ENCODE peak calls at places on chromosomes 16 and 17, in six cellular contexts. One of them, this sample, is unnamed.
A peak's percentile ranks its signal among the peaks of the same experiment; 100 is the strongest.

GRCh38 chr16:30369938-30370443 is 303 bp downstream of the TBC1D10B start:
- DNase-seq in H7: no peak
- DNase-seq in lower leg skin: no peak
- DNase-seq in cardiac muscle cell: no peak
- DNase-seq in non-pigmented ciliary epithelial cell: no peak
- DNase-seq in GM06990: no peak
- DNase-seq in this sample: no peak

GRCh38 chr17:74192950-74193781 is 10.3 kb upstream of the RPL38 start:
- DNase-seq in H7: peak; percentile 24
- DNase-seq in GM06990: no peak
- DNase-seq in non-pigmented ciliary epithelial cell: no peak
- DNase-seq in lower leg skin: peak; percentile 73
- DNase-seq in cardiac muscle cell: no peak
- DNase-seq in this sample: no peak

GRCh38 chr16:19706846-19707245 is 11.2 kb downstream of the KNOP1 start:
- DNase-seq in GM06990: no peak
- DNase-seq in H7: no peak
- DNase-seq in non-pigmented ciliary epithelial cell: no peak
- DNase-seq in cardiac muscle cell: no peak
- DNase-seq in lower leg skin: no peak
- DNase-seq in this sample: no peak

GRCh38 chr16:30957456-30958163 is at the start of gene SETD1A:
- DNase-seq in lower leg skin: peak; percentile 96
- DNase-seq in H7: peak; percentile 98
- DNase-seq in cardiac muscle cell: peak; percentile 99
- DNase-seq in GM06990: peak; percentile 96
- DNase-seq in non-pigmented ciliary epithelial cell: peak; percentile 80
- DNase-seq in this sample: peak; percentile 90

GRCh38 chr17:12545877-12546513 is 119.7 kb upstream of the MYOCD start:
- DNase-seq in GM06990: peak; percentile 9
- DNase-seq in cardiac muscle cell: peak; percentile 71
- DNase-seq in H7: peak; percentile 67
- DNase-seq in lower leg skin: no peak
- DNase-seq in non-pigmented ciliary epithelial cell: peak; percentile 9
- DNase-seq in this sample: peak; percentile 38

GRCh38 chr16:73093146-73094144 is 45.5 kb upstream of the ZFHX3 start:
- DNase-seq in cardiac muscle cell: peak; percentile 54
- DNase-seq in H7: no peak
- DNase-seq in lower leg skin: no peak
- DNase-seq in GM06990: no peak
- DNase-seq in non-pigmented ciliary epithelial cell: no peak
- DNase-seq in this sample: no peak

GRCh38 chr16:53484542-53484941 is 18.5 kb downstream of the AKTIP start:
- DNase-seq in cardiac muscle cell: no peak
- DNase-seq in H7: no peak
- DNase-seq in non-pigmented ciliary epithelial cell: no peak
- DNase-seq in GM06990: no peak
- DNase-seq in lower leg skin: no peak
- DNase-seq in this sample: no peak

GRCh38 chr17:601462-602303 is 113.0 kb downstream of the VPS53 start:
- DNase-seq in non-pigmented ciliary epithelial cell: peak; percentile 63
- DNase-seq in H7: no peak
- DNase-seq in cardiac muscle cell: peak; percentile 91
- DNase-seq in lower leg skin: peak; percentile 24
- DNase-seq in GM06990: no peak
- DNase-seq in this sample: no peak

GRCh38 chr16:67942200-67942509 is 1.8 kb downstream of the LCAT start:
- DNase-seq in cardiac muscle cell: peak; percentile 40
- DNase-seq in non-pigmented ciliary epithelial cell: no peak
- DNase-seq in H7: peak; percentile 94
- DNase-seq in lower leg skin: no peak
- DNase-seq in GM06990: no peak
- DNase-seq in this sample: no peak

GRCh38 chr17:75135452-75135851 is 3.9 kb upstream of the NT5C start:
- DNase-seq in lower leg skin: no peak
- DNase-seq in H7: no peak
- DNase-seq in non-pigmented ciliary epithelial cell: no peak
- DNase-seq in GM06990: no peak
- DNase-seq in cardiac muscle cell: no peak
- DNase-seq in this sample: no peak

GRCh38 chr17:79833744-79834574 is 5.3 kb downstream of the CBX4 start:
- DNase-seq in lower leg skin: no peak
- DNase-seq in cardiac muscle cell: no peak
- DNase-seq in non-pigmented ciliary epithelial cell: no peak
- DNase-seq in GM06990: no peak
- DNase-seq in H7: peak; percentile 79
- DNase-seq in this sample: no peak

GRCh38 chr17:29663155-29663554 is 40.4 kb upstream of the CORO6 start:
- DNase-seq in cardiac muscle cell: peak; percentile 62
- DNase-seq in non-pigmented ciliary epithelial cell: no peak
- DNase-seq in lower leg skin: no peak
- DNase-seq in GM06990: no peak
- DNase-seq in H7: peak; percentile 22
- DNase-seq in this sample: no peak

GRCh38 chr17:74276561-74277009 is 2.6 kb downstream of the DNAI2 start:
- DNase-seq in non-pigmented ciliary epithelial cell: no peak
- DNase-seq in cardiac muscle cell: peak; percentile 79
- DNase-seq in lower leg skin: no peak
- DNase-seq in H7: no peak
- DNase-seq in GM06990: no peak
- DNase-seq in this sample: no peak

GRCh38 chr16:17194190-17194780 is 276.5 kb downstream of the XYLT1 start:
- DNase-seq in non-pigmented ciliary epithelial cell: no peak
- DNase-seq in lower leg skin: peak; percentile 22
- DNase-seq in cardiac muscle cell: peak; percentile 13
- DNase-seq in GM06990: peak; percentile 18
- DNase-seq in H7: peak; percentile 77
- DNase-seq in this sample: peak; percentile 24

GRCh38 chr16:80993293-80993691 is 13.4 kb downstream of the CMC2 start:
- DNase-seq in non-pigmented ciliary epithelial cell: peak; percentile 88
- DNase-seq in cardiac muscle cell: peak; percentile 94
- DNase-seq in GM06990: no peak
- DNase-seq in lower leg skin: no peak
- DNase-seq in H7: no peak
- DNase-seq in this sample: no peak

GRCh38 chr16:17104654-17105053 is 366.1 kb downstream of the XYLT1 start:
- DNase-seq in cardiac muscle cell: no peak
- DNase-seq in H7: no peak
- DNase-seq in lower leg skin: no peak
- DNase-seq in GM06990: no peak
- DNase-seq in non-pigmented ciliary epithelial cell: no peak
- DNase-seq in this sample: no peak

GRCh38 chr16:11627822-11628457 is 40.3 kb upstream of the SNN start:
- DNase-seq in non-pigmented ciliary epithelial cell: no peak
- DNase-seq in GM06990: no peak
- DNase-seq in H7: peak; percentile 19
- DNase-seq in cardiac muscle cell: peak; percentile 51
- DNase-seq in lower leg skin: peak; percentile 73
- DNase-seq in this sample: peak; percentile 63

GRCh38 chr17:8310601-8311123 is 621 bp downstream of the ARHGEF15 start:
- DNase-seq in H7: peak; percentile 37
- DNase-seq in cardiac muscle cell: no peak
- DNase-seq in GM06990: no peak
- DNase-seq in non-pigmented ciliary epithelial cell: no peak
- DNase-seq in lower leg skin: no peak
- DNase-seq in this sample: no peak

GRCh38 chr17:2571523-2572303 is 21.7 kb upstream of the PAFAH1B1 start:
- DNase-seq in lower leg skin: no peak
- DNase-seq in H7: no peak
- DNase-seq in GM06990: peak; percentile 51
- DNase-seq in non-pigmented ciliary epithelial cell: no peak
- DNase-seq in cardiac muscle cell: no peak
- DNase-seq in this sample: no peak

GRCh38 chr17:44501866-44502265 is 1.3 kb downstream of the GPATCH8 start:
- DNase-seq in H7: no peak
- DNase-seq in GM06990: no peak
- DNase-seq in non-pigmented ciliary epithelial cell: no peak
- DNase-seq in cardiac muscle cell: no peak
- DNase-seq in lower leg skin: no peak
- DNase-seq in this sample: no peak

GRCh38 chr17:49497147-49498036 is 2.3 kb downstream of the NGFR start:
- DNase-seq in lower leg skin: no peak
- DNase-seq in H7: peak; percentile 92
- DNase-seq in non-pigmented ciliary epithelial cell: no peak
- DNase-seq in cardiac muscle cell: no peak
- DNase-seq in GM06990: no peak
- DNase-seq in this sample: no peak

GRCh38 chr17:9028171-9028570 is 6.9 kb downstream of the NTN1 start:
- DNase-seq in lower leg skin: no peak
- DNase-seq in GM06990: no peak
- DNase-seq in non-pigmented ciliary epithelial cell: no peak
- DNase-seq in cardiac muscle cell: no peak
- DNase-seq in H7: no peak
- DNase-seq in this sample: no peak